ENCODE peak calls at places on chromosomes 6 and 20, in ten cellular contexts. M, C, Z, U, G, Y, N, D, Q and F are unnamed samples.

GRCh38 chr20:35273449-35274171 is 4.3 kb downstream of the MMP24OS start:
- DNase-seq in M (no peak), C (no peak), Z (no peak), U (no peak), G (no peak), Y (no peak), N (no peak), D (no peak), Q (no peak), F (no peak)

GRCh38 chr20:9241232-9241692 is 172.4 kb downstream of the PLCB4 start:
- DNase-seq in M (no peak), C (no peak), Z (peak; percentile 44), U (no peak), G (peak; percentile 69), Y (no peak), N (no peak), D (no peak), Q (no peak), F (peak; percentile 88)

GRCh38 chr6:134342972-134343371 is 25.1 kb upstream of the SGK1 start:
- DNase-seq in M (no peak), C (no peak), Z (no peak), U (no peak), G (no peak), Y (no peak), N (no peak), D (no peak), Q (no peak), F (no peak)

GRCh38 chr6:105995403-105995699 is 90.8 kb upstream of the PRDM1 start:
- DNase-seq in M (no peak), C (no peak), Z (peak; percentile 9), U (no peak), G (peak; percentile 42), Y (no peak), N (no peak), D (no peak), Q (no peak), F (no peak)

GRCh38 chr20:1122388-1123315 is 4.2 kb downstream of the PSMF1 start:
- DNase-seq in M (peak; percentile 54), C (no peak), Z (peak; percentile 14), U (no peak), G (peak; percentile 76), Y (peak; percentile 39), N (no peak), D (peak; percentile 14), Q (peak; percentile 31), F (peak; percentile 13)

GRCh38 chr20:50303573-50304500 is 113.2 kb downstream of the CEBPB start:
- DNase-seq in M (peak; percentile 87), C (no peak), Z (no peak), U (peak; percentile 91), G (peak; percentile 93), Y (peak; percentile 25), N (no peak), D (no peak), Q (peak; percentile 84), F (no peak)

GRCh38 chr6:53854843-53855567 is 60.2 kb downstream of the LRRC1 start:
- DNase-seq in M (no peak), C (no peak), Z (no peak), U (no peak), G (no peak), Y (no peak), N (no peak), D (no peak), Q (no peak), F (no peak)

GRCh38 chr6:16320533-16321340 is 82.3 kb downstream of the GMPR start:
- DNase-seq in M (no peak), C (peak; percentile 60), Z (no peak), U (no peak), G (peak; percentile 90), Y (no peak), N (no peak), D (no peak), Q (no peak), F (no peak)

GRCh38 chr6:107674995-107675738 is 148.9 kb downstream of the SCML4 start:
- DNase-seq in M (peak; percentile 90), C (peak; percentile 76), Z (no peak), U (peak; percentile 75), G (peak; percentile 86), Y (peak; percentile 83), N (peak; percentile 86), D (peak; percentile 90), Q (peak; percentile 81), F (peak; percentile 49)

GRCh38 chr20:37943033-37943432 is 40.1 kb downstream of the VSTM2L start:
- DNase-seq in M (peak; percentile 31), C (no peak), Z (no peak), U (peak; percentile 51), G (no peak), Y (no peak), N (no peak), D (no peak), Q (no peak), F (no peak)

GRCh38 chr20:37944456-37944981 is 41.6 kb downstream of the VSTM2L start:
- DNase-seq in M (peak; percentile 24), C (no peak), Z (no peak), U (no peak), G (no peak), Y (no peak), N (no peak), D (no peak), Q (no peak), F (no peak)

GRCh38 chr20:37945034-37945660 is 42.2 kb downstream of the VSTM2L start:
- DNase-seq in M (peak; percentile 8), C (no peak), Z (no peak), U (no peak), G (no peak), Y (no peak), N (no peak), D (no peak), Q (no peak), F (no peak)

GRCh38 chr20:37941992-37942391 is 39.1 kb downstream of the VSTM2L start:
- DNase-seq in M (peak; percentile 3), C (no peak), Z (no peak), U (no peak), G (no peak), Y (no peak), N (no peak), D (no peak), Q (no peak), F (no peak)

GRCh38 chr20:37943501-37944455 is 40.9 kb downstream of the VSTM2L start:
- DNase-seq in M (peak; percentile 41), C (no peak), Z (no peak), U (peak; percentile 38), G (no peak), Y (no peak), N (no peak), D (no peak), Q (no peak), F (no peak)
- TF ChIP-seq CTCF in M (no peak), C (no peak), Z (no peak), U (no peak), G (no peak), Y (no peak), N (no peak), D (no peak), Q (no peak), F (no peak)

DNA sequence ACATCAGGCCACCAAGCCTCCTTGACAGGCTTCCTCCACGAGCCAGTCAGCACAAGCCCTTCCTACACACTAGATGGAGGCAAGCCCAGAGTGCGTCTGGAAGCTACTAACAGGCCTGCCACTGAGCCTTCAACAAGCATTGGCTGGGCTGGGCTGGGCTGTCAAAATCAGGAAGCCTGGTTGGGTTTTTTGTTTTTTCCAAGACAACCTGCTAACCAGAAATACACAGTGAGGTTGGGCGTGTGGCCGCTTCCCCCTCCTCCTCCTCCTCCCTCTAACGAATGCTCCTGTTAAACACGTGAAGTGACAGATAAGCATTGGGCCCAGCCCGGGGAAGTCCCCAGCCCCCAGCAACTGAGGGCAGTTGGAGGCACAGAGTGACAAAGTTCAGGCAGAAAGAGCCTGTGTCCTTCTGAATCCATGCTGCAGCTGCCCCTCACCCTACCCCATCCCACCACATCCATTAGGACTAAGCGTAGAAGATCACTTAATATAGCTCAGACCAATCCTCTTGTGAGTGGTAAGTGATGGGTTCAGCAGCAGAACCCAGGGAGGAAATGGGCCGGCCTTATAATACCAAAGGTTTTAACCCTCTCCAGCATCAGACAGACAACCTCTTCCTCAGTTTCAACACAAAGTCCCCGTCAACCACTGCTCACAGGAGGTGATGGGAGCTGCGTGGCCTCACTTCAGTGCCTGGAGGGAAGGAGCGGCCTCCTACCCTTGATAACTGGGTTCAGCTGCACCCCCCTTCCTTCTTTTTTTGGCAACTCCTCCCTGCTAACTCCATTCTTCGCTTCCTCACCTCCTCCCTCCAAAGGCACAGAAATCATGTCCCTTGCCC is 1.1 kb downstream of the NFATC2 start:
- DNase-seq in M (peak; percentile 90), C (no peak), Z (no peak), U (peak; percentile 91), G (peak; percentile 43), Y (peak; percentile 95), N (peak; percentile 66), D (peak; percentile 71), Q (peak; percentile 58), F (no peak)
- H3K4me3 ChIP-seq in M (peak overlapping the region; percentile 87), C (no peak overlapping the region), Z (no peak overlapping the region), U (peak overlapping the region; percentile 48), G (no peak overlapping the region), Y (peak overlapping the region; percentile 61), N (peak overlapping the region; percentile 78), D (peak overlapping the region; percentile 76), Q (peak overlapping the region; percentile 75), F (no peak overlapping the region)

DNA sequence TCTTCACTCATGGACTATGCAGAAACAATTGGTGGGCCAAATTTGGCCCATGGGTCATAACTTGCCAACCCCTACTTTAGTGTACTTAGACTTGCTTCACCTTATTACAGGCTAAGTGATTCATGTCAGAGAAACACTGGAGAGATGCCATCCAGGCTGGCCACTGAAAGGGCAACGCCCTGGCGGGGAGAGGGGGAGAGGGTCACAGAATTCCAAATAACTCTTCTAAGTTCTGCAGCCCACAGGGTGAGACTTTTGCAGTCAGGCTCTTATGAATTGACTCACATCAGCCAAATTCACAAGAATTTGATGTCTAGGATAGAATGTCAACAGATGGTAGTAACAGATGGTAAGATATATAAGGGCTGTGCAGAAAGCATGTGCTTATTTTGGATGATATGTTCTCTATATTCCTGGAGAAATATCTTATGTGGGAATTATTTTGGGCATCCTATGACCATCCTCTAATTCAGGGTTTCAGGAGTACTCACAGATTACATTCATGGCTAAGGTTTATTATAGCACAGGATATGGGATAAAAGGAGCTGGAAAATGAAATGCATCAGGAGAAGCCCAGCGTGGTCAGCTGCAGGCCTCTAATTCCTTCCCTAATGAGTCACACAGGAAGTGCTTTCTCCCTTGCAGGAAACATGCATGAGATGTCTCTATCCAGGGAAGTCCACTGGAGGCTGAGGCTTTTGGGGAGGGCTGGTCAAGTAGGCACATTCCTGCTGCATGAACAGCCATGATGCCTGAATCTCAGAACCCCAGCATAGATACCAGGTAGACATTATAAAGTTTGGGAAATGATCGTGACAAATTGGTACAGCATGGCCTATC is 58.7 kb upstream of the RIN2 start:
- DNase-seq in M (no peak), C (peak; percentile 42), Z (no peak), U (no peak), G (peak; percentile 42), Y (no peak), N (no peak), D (no peak), Q (no peak), F (peak; percentile 24)
- TF ChIP-seq CTCF in M (no peak), C (no peak), Z (no peak), U (no peak), G (no peak), Y (no peak), N (no peak), D (no peak), Q (no peak), F (no peak)

DNA sequence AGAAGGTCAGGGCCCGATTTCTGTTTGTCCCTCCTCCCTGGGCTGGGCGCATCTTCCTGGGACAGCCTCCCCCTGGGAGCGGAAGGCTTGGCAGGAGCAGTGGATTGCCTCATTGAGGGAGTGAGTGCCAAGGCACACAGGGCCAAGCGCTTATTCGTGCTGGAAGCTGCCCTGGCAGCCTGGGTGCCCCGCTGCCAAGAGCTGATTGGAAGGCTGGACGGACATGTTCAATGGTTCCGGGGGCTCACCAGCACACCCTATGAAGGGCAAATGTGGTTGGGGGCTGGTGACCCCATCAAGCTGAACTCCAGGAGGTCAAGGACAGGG is 10.3 kb upstream of the ZNF831 start:
- DNase-seq in M (no peak), C (no peak), Z (no peak), U (no peak), G (no peak), Y (no peak), N (no peak), D (no peak), Q (peak; percentile 73), F (no peak)
- H3K4me3 ChIP-seq in M (no peak overlapping the region), C (no peak overlapping the region), Z (no peak overlapping the region), U (no peak overlapping the region), G (no peak overlapping the region), Y (no peak overlapping the region), N (no peak overlapping the region), D (no peak overlapping the region), Q (peak overlapping the region; percentile 3), F (no peak overlapping the region)